ENCODE peak calls at places on chromosomes 3 and 15, in five cellular contexts. Q, C, L, I and R are unnamed samples.

GRCh38 chr3:23324745-23325144 is 121.6 kb downstream of the UBE2E2 start:
- DNase-seq in I (no peak), C (no peak), Q (no peak), L (no peak), R (no peak)

GRCh38 chr3:177521305-177521704 is 324.0 kb upstream of the TBL1XR1 start:
- DNase-seq in L (no peak), C (no peak), Q (peak), I (no peak), R (no peak)

GRCh38 chr15:32718822-32719716 is 1.3 kb downstream of the GREM1 start:
- DNase-seq in Q (no peak), C (no peak), L (peak), I (no peak), R (no peak)

GRCh38 chr3:124951511-124952390 is 17.2 kb upstream of the MUC13 start:
- DNase-seq in C (no peak), I (no peak), Q (no peak), L (no peak), R (no peak)

GRCh38 chr3:16994842-16995535 is 110.2 kb downstream of the PLCL2 start:
- DNase-seq in C (no peak), L (no peak), Q (no peak), I (no peak), R (no peak)

GRCh38 chr3:148582126-148582525 is 115.6 kb upstream of the AGTR1 start:
- DNase-seq in C (no peak), I (no peak), L (no peak), Q (no peak), R (no peak)

GRCh38 chr3:186150234-186150830 is 41.4 kb upstream of the ETV5 start:
- DNase-seq in L (no peak), I (no peak), C (no peak), Q (no peak), R (no peak)

GRCh38 chr3:72862314-72863090 is 14.3 kb upstream of the SHQ1 start:
- DNase-seq in Q (no peak), L (no peak), C (no peak), I (no peak), R (no peak)

GRCh38 chr3:4999626-5000184 is 20.5 kb downstream of the BHLHE40 start:
- DNase-seq in L (no peak), Q (no peak), C (no peak), I (no peak), R (no peak)

GRCh38 chr3:179544981-179545645 is 17.6 kb upstream of the ACTL6A start:
- DNase-seq in I (no peak), Q (no peak), L (no peak), C (no peak), R (no peak)

GRCh38 chr3:53187430-53187829 is 26.4 kb downstream of the PRKCD start:
- DNase-seq in I (no peak), C (no peak), Q (no peak), L (no peak), R (no peak)

GRCh38 chr15:68310811-68311463 is 33.4 kb downstream of the FEM1B start:
- DNase-seq in L (no peak), Q (no peak), I (no peak), C (peak), R (peak)

GRCh38 chr15:70002897-70003296 is 94.8 kb downstream of the TLE3 start:
- DNase-seq in C (no peak), L (no peak), Q (no peak), I (no peak), R (no peak)

GRCh38 chr3:27224197-27224596 is 145.0 kb downstream of the NEK10 start:
- DNase-seq in Q (no peak), L (no peak), C (no peak), I (peak), R (no peak)

GRCh38 chr3:194512895-194513601 is 26.2 kb upstream of the ATP13A3 start:
- DNase-seq in Q (no peak), L (no peak), C (no peak), I (no peak), R (no peak)

GRCh38 chr3:157786618-157787017 is 283.4 kb upstream of the VEPH1 start:
- DNase-seq in L (no peak), C (no peak), I (no peak), Q (no peak), R (no peak)

GRCh38 chr15:63056843-63057242 is 14.3 kb downstream of the TPM1 start:
- DNase-seq in C (no peak), I (peak), Q (no peak), L (no peak), R (peak)

GRCh38 chr3:34206996-34207395 is 408.6 kb downstream of the PDCD6IP start:
- DNase-seq in Q (no peak), I (no peak), L (no peak), C (no peak), R (no peak)

GRCh38 chr3:140420621-140421357 is 257.1 kb upstream of the TRIM42 start:
- DNase-seq in I (no peak), C (no peak), L (no peak), Q (no peak), R (no peak)

GRCh38 chr15:90666135-90666909 is 50.8 kb upstream of the BLM start:
- DNase-seq in Q (no peak), L (no peak), C (no peak), I (no peak), R (no peak)

GRCh38 chr15:90826886-90827435 is 41.4 kb upstream of the FURIN start:
- DNase-seq in C (no peak), I (no peak), L (no peak), Q (no peak), R (no peak)

GRCh38 chr3:149736180-149737100 is 15.8 kb downstream of the COMMD2 start:
- DNase-seq in I (no peak), Q (no peak), L (no peak), C (no peak), R (no peak)

GRCh38 chr15:72368315-72368714 is 7.5 kb downstream of the HEXA start:
- DNase-seq in C (no peak), Q (no peak), L (no peak), I (no peak), R (no peak)

GRCh38 chr3:54830658-54831057 is 97.2 kb downstream of the LRTM1 start:
- DNase-seq in C (peak), Q (no peak), I (no peak), L (no peak), R (no peak)

GRCh38 chr3:95297586-95297985 is 1234.7 kb downstream of the NSUN3 start:
- DNase-seq in Q (no peak), C (no peak), L (no peak), I (no peak), R (no peak)

GRCh38 chr15:57324590-57324890 is 51.8 kb upstream of the CGNL1 start:
- DNase-seq in C (no peak), L (no peak), Q (no peak), I (no peak), R (no peak)

GRCh38 chr3:182739619-182740018 is 53.7 kb upstream of the ATP11B start:
- DNase-seq in C (no peak), L (no peak), I (no peak), Q (no peak), R (no peak)

DNA sequence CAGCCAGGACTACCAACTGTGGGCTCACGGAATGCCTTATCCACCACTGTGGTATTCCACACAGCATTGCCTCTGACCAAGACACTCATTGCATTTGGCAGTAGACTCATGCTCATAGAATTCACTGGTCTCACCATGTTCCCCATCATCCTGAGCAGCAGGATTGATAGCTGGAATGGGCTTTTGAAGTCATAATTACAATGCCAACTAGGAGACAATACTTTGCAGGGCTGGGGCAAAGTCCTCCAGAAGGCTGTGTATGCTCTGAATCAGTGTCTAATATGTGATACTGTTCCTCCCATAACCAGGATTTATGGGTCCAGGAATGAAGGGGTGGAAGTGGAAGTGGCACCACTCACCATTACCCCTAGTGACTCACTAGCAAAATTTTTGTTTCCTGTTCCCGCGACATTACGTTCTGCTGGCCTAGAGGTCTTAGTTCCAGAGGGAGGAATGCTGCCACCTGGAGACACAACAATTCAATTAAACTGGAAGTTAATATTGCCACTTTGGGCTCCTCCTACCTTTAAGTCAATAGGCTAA is 58.6 kb upstream of the CCDC80 start:
- DNase-seq in Q (no peak), I (no peak), L (no peak), C (no peak), R (no peak)
- TF ChIP-seq CTCF in Q (no peak), I (no peak), L (no peak), C (no peak), R (no peak)

GRCh38 chr15:53847745-53848144 is 88.3 kb upstream of the WDR72 start:
- DNase-seq in I (no peak), Q (no peak), L (no peak), C (no peak), R (no peak)

DNA sequence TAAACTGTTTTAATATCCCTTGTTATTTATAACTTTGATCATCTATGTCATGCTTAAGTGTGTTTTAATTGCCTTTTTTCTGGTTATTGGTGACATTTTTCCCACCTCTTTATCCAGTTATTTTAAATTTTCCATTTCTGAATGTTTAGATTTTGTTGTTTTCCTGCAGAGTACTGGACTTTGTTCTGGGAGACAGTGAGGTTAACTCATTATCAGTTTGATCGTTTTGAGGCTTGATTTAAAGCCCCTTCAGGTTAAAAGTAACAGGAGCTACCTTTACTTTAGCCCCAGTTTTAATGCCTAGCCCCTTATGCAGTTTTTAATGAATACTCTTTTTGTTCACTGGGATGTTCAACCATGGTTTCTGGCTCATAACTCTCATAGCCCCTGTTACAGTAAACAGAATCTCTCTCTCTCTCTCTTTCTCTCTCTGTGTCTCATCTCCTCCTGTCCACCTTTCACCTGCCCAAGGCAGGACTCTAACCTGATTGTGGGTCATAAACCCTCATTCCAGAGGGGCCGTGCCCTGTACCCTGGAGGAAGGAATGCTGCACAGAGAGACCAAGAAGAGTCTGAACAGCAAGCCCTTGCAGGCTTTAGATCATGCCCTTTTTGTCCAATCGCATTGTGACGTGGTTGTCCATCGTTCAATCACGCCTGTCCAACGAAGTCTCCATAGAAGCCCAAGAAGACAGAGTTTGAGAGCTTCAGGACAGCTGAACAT is 91.8 kb upstream of the WDR72 start:
- DNase-seq in C (no peak), Q (no peak), L (no peak), I (no peak), R (no peak)
- TF ChIP-seq CTCF in C (no peak), Q (no peak), L (no peak), I (no peak), R (no peak)

DNA sequence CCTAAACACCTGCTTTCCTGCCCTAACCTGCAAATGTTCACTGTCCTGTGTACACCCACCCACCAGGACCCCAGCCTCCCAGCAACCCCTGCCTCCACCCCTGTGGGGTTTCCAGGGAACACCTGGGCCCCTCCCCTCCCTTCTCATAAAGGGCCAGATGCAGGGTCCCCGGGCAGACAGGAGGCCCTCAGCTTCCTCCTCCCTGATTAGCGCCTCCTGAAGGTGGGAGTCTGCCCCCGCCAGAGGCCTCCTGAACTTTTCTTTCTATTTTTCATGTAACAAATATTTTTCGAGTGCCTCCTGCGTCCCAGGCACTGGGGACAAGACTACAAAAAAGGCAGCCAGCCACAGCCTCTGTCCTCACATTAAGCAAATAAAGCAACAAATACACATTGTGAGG is 135.4 kb upstream of the LINGO1 start:
- DNase-seq in Q (no peak), L (no peak), I (no peak), C (no peak), R (no peak)
- TF ChIP-seq CTCF in Q (no peak), L (no peak), I (no peak), C (no peak), R (no peak)

DNA sequence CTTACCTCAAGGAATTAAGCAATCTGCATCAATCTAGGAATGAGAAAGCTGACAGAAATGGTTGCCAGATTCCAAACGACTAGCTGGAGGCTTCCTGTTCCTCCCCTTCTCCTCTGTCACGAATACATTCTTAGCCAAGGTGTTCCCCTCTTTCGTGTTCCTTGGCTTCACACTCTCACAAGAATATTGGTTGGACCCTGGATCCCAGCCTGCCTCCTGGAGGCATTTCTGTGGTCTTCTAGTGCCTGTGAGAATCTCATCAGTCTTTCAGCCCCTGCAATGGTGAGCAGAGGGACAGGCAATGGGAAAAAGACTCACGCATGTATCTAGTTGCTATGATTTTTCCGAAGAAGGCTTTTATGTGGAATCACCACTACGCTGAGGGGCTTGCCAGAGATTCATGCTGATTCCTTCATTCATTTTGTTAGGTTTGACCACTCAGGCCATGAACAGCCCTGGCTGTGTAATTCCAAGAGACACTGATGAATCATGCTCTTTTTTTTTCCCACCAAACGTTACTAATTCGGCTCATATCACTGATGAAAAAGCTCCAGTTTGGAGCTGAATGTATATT is 1.6 kb upstream of the P3H2 start:
- DNase-seq in L (no peak), C (no peak), Q (no peak), I (no peak), R (no peak)
- TF ChIP-seq CTCF in L (no peak), C (no peak), Q (no peak), I (no peak), R (no peak)

GRCh38 chr3:8983591-8983990 is 20.3 kb upstream of the RAD18 start:
- DNase-seq in L (no peak), I (no peak), Q (no peak), C (no peak), R (no peak)

GRCh38 chr3:8985411-8985831 is 22.1 kb upstream of the RAD18 start:
- DNase-seq in L (no peak), Q (no peak), C (no peak), I (no peak), R (no peak)

GRCh38 chr3:8984512-8984911 is 21.2 kb upstream of the RAD18 start:
- DNase-seq in C (no peak), I (no peak), Q (no peak), L (no peak), R (no peak)

GRCh38 chr3:8983026-8983425 is 19.8 kb upstream of the RAD18 start:
- DNase-seq in C (no peak), I (no peak), L (no peak), Q (no peak), R (no peak)

DNA sequence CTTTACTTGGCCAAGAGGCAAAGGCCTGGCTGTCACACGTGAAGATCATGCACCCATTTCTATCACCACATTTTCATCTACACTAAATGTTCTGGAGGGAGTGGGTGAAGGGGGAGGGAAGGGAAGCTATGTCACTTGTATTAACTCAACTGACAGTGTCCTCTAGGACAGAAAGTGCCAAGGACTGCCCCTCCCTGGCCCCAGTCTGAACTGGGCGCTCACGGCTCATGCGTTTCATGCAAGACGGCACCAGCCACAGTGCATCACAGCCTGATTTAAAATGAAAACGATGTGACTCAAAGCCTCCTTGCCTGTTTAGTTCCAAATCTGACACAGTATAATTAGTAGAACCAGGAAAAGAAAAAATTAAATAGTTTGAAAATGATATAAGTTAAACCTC is 20.8 kb upstream of the RAD18 start:
- DNase-seq in Q (no peak), L (no peak), C (no peak), I (no peak), R (no peak)
- TF ChIP-seq CTCF in Q (no peak), L (no peak), C (no peak), I (no peak), R (no peak)

DNA sequence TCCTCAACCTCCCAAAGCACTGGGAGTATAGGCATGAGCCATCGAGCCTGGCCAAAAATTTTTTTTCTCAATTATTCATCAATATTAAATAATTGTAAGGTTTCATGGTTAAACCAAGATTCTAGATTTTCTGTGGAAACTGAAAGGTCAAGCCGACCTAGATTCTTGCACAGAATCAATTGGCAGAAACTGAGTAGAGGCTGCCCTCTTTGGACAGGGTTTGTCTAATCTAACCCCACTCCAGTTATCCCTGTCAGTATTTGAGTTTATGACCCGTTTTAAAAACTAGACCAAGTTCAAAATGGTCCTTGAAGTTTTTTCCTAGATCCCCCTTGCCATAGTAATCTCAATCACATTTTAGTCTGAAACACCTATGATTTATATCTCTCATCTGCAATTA is 8.6 kb upstream of the ADAM10 start:
- DNase-seq in C (peak), Q (no peak), I (no peak), L (no peak), R (no peak)
- TF ChIP-seq CTCF in C (peak), Q (no peak), I (no peak), L (no peak), R (no peak)

GRCh38 chr3:24522155-24522579 is 27.5 kb upstream of the THRB start:
- DNase-seq in L (peak), I (peak), Q (no peak), C (no peak), R (no peak)

GRCh38 chr3:24520101-24520495 is 25.4 kb upstream of the THRB start:
- DNase-seq in I (no peak), Q (no peak), C (no peak), L (no peak), R (no peak)

GRCh38 chr3:24523195-24523594 is 28.5 kb upstream of the THRB start:
- DNase-seq in I (no peak), L (no peak), Q (no peak), C (no peak), R (no peak)

GRCh38 chr3:24520941-24521305 is 26.3 kb upstream of the THRB start:
- DNase-seq in Q (no peak), C (no peak), I (no peak), L (no peak), R (no peak)

GRCh38 chr3:24521306-24522154 is 26.9 kb upstream of the THRB start:
- DNase-seq in L (peak), I (peak), Q (peak), C (no peak), R (peak)
- TF ChIP-seq CTCF in L (no peak), I (no peak), Q (no peak), C (no peak), R (no peak)